ENCODE peak calls at places on chromosomes 1 and 21, in seven cellular contexts. T is EH; O is amniotic stem cell; L is activated CD4-positive, alpha-beta T cell treated with anti-CD3 and anti-CD28 coated beads, Interleukin-2, amount 50 U/mL, for 48 hours; Q is colonic mucosa; D is left cardiac atrium; S is Caki2. W is an unnamed sample.

GRCh38 chr1:63068626-63069025 is 253.7 kb upstream of the FOXD3 start:
- DNase-seq in T (no peak), O (no peak), L (no peak), Q (no peak), D (no peak), S (no peak), W (no peak)

GRCh38 chr1:215523906-215524305 is 43.2 kb upstream of the KCTD3 start:
- DNase-seq in T (peak; percentile 46), O (no peak), L (no peak), Q (no peak), D (no peak), S (peak; percentile 26), W (no peak)

GRCh38 chr1:178575611-178576331 is 62.9 kb downstream of the TEX35 start:
- DNase-seq in T (peak; percentile 40), O (no peak), L (no peak), Q (no peak), D (no peak), S (no peak), W (no peak)

GRCh38 chr1:159779403-159779851 is 1.3 kb upstream of the DUSP23 start:
- DNase-seq in T (peak; percentile 50), O (no peak), L (no peak), Q (no peak), D (peak; percentile 38), S (no peak), W (no peak)

GRCh38 chr21:42238185-42238934 is 19.4 kb downstream of the ABCG1 start:
- DNase-seq in T (no peak), O (no peak), L (peak; percentile 42), Q (no peak), D (no peak), S (no peak), W (no peak)

GRCh38 chr21:46620846-46621245 is 14.6 kb upstream of the PRMT2 start:
- DNase-seq in T (no peak), O (no peak), L (no peak), Q (no peak), D (no peak), S (no peak), W (no peak)

GRCh38 chr1:78369546-78369945 is 121.2 kb upstream of the PTGFR start:
- DNase-seq in T (no peak), O (no peak), L (no peak), Q (no peak), D (no peak), S (no peak), W (no peak)

GRCh38 chr1:234658143-234658542 is 48.2 kb upstream of the IRF2BP2 start:
- DNase-seq in T (peak; percentile 82), O (peak; percentile 5), L (no peak), Q (peak; percentile 45), D (no peak), S (no peak), W (no peak)

GRCh38 chr1:39398278-39399010 is 93.0 kb upstream of the BMP8A start:
- DNase-seq in T (peak; percentile 99), O (peak; percentile 82), L (peak; percentile 59), Q (peak; percentile 70), D (peak; percentile 77), S (peak; percentile 95), W (peak; percentile 95)

GRCh38 chr1:199403421-199404116 is 623.9 kb upstream of the NR5A2 start:
- DNase-seq in T (peak; percentile 89), O (peak; percentile 45), L (no peak), Q (no peak), D (no peak), S (no peak), W (no peak)

GRCh38 chr1:110957798-110958197 is 5.9 kb downstream of the LRIF1 start:
- DNase-seq in T (no peak), O (no peak), L (no peak), Q (no peak), D (no peak), S (no peak), W (no peak)

GRCh38 chr1:36516372-36517018 is 33.8 kb upstream of the CSF3R start:
- DNase-seq in T (peak; percentile 64), O (peak; percentile 6), L (peak; percentile 45), Q (peak; percentile 29), D (peak; percentile 47), S (peak; percentile 14), W (peak; percentile 41)

GRCh38 chr1:202501281-202501680 is 152.8 kb downstream of the PPP1R12B start:
- DNase-seq in T (peak; percentile 55), O (peak; percentile 12), L (no peak), Q (no peak), D (no peak), S (peak; percentile 41), W (peak; percentile 38)

GRCh38 chr21:30434033-30434631 is 4.1 kb downstream of the KRTAP13-4 start:
- DNase-seq in T (no peak), O (no peak), L (peak; percentile 20), Q (peak; percentile 22), D (no peak), S (peak; percentile 26), W (peak; percentile 0)

GRCh38 chr1:240004086-240004749 is 87.5 kb upstream of the FMN2 start:
- DNase-seq in T (peak; percentile 48), O (no peak), L (peak; percentile 26), Q (no peak), D (no peak), S (no peak), W (no peak)

GRCh38 chr1:23793018-23793781 is 2.3 kb downstream of the LYPLA2 start:
- DNase-seq in T (peak; percentile 52), O (no peak), L (peak; percentile 34), Q (peak; percentile 85), D (peak; percentile 62), S (peak; percentile 66), W (no peak)

GRCh38 chr21:31654340-31654739 is 5.2 kb upstream of the SOD1 start:
- DNase-seq in T (no peak), O (no peak), L (no peak), Q (no peak), D (no peak), S (no peak), W (no peak)

GRCh38 chr1:210681158-210681557 is 352.5 kb downstream of the HHAT start:
- DNase-seq in T (peak; percentile 63), O (no peak), L (no peak), Q (no peak), D (no peak), S (no peak), W (no peak)

GRCh38 chr1:200866521-200866920 is 6.3 kb upstream of the GPR25 start:
- DNase-seq in T (no peak), O (no peak), L (peak; percentile 72), Q (no peak), D (no peak), S (no peak), W (no peak)

GRCh38 chr1:230568008-230568407 is 74.3 kb upstream of the COG2 start:
- DNase-seq in T (peak; percentile 34), O (no peak), L (peak; percentile 31), Q (peak; percentile 65), D (no peak), S (no peak), W (no peak)

GRCh38 chr21:37623689-37624088 is 257.1 kb downstream of the DYRK1A start:
- DNase-seq in T (no peak), O (no peak), L (no peak), Q (no peak), D (no peak), S (no peak), W (no peak)

GRCh38 chr1:221715321-221716169 is 26.3 kb downstream of the DUSP10 start:
- DNase-seq in T (peak; percentile 81), O (no peak), L (no peak), Q (no peak), D (no peak), S (peak; percentile 89), W (no peak)

GRCh38 chr1:34237416-34237815 is 60.7 kb downstream of the C1orf94 start:
- DNase-seq in T (no peak), O (no peak), L (no peak), Q (no peak), D (no peak), S (no peak), W (no peak)

GRCh38 chr1:100860397-100860991 is 34.1 kb downstream of the EXTL2 start:
- DNase-seq in T (peak; percentile 76), O (no peak), L (no peak), Q (no peak), D (no peak), S (no peak), W (no peak)

GRCh38 chr1:36366091-36366661 is 19.5 kb downstream of the STK40 start:
- DNase-seq in T (peak; percentile 76), O (no peak), L (peak; percentile 48), Q (no peak), D (no peak), S (no peak), W (no peak)

GRCh38 chr1:236795757-236796719 is 946 bp downstream of the MTR start:
- DNase-seq in T (peak; percentile 53), O (peak; percentile 25), L (peak; percentile 82), Q (peak; percentile 55), D (no peak), S (peak; percentile 66), W (no peak)

GRCh38 chr1:163205513-163205912 is 2.8 kb upstream of the RGS5 start:
- DNase-seq in T (peak; percentile 25), O (no peak), L (no peak), Q (no peak), D (no peak), S (no peak), W (no peak)

GRCh38 chr1:210236840-210237409 is 4.3 kb downstream of the SERTAD4 start:
- DNase-seq in T (peak; percentile 40), O (no peak), L (no peak), Q (no peak), D (peak; percentile 84), S (peak; percentile 62), W (no peak)

GRCh38 chr21:17071093-17071492 is 441.8 kb upstream of the CXADR start:
- DNase-seq in T (no peak), O (no peak), L (no peak), Q (no peak), D (no peak), S (no peak), W (no peak)

GRCh38 chr1:43144228-43144627 is 27.9 kb downstream of the EBNA1BP2 start:
- DNase-seq in T (peak; percentile 46), O (no peak), L (no peak), Q (no peak), D (no peak), S (no peak), W (no peak)

GRCh38 chr21:45980271-45980670 is 1.3 kb upstream of the COL6A1 start:
- DNase-seq in T (no peak), O (no peak), L (no peak), Q (no peak), D (no peak), S (no peak), W (no peak)

GRCh38 chr1:22044690-22045420 is 7.7 kb upstream of the CDC42 start:
- DNase-seq in T (peak; percentile 78), O (peak; percentile 23), L (no peak), Q (no peak), D (no peak), S (no peak), W (no peak)

GRCh38 chr1:92411511-92411910 is 75.2 kb downstream of the GFI1 start:
- DNase-seq in T (peak; percentile 75), O (peak; percentile 2), L (no peak), Q (peak; percentile 55), D (no peak), S (no peak), W (no peak)

GRCh38 chr1:160030657-160031367 is 978 bp downstream of the PIGM start:
- DNase-seq in T (peak; percentile 13), O (no peak), L (no peak), Q (peak; percentile 34), D (no peak), S (no peak), W (no peak)